ENCODE peak calls at places on chromosomes 13 and 19, in four cellular contexts. N is progenitor cell of endocrine pancreas; A is colonic mucosa; M is CD4-positive, alpha-beta T cell. S is an unnamed sample.

GRCh38 chr13:105462981-105463380 is 1072.5 kb downstream of the EFNB2 start:
- DNase-seq in M (no peak), A (no peak), N (no peak), S (no peak)

GRCh38 chr13:72565893-72566292 is 161.5 kb downstream of the MZT1 start:
- DNase-seq in A (no peak), N (no peak), M (no peak), S (no peak)

GRCh38 chr13:76638882-76639281 is 247.3 kb downstream of the KCTD12 start:
- DNase-seq in A (no peak), N (no peak), M (no peak), S (no peak)

GRCh38 chr19:3176715-3177501 is 1.7 kb upstream of the S1PR4 start:
- DNase-seq in M (peak), A (peak), N (no peak), S (no peak)

GRCh38 chr13:105426454-105426853 is 1109.0 kb downstream of the EFNB2 start:
- DNase-seq in N (no peak), M (no peak), A (no peak), S (no peak)

GRCh38 chr13:24042710-24043440 is 117.6 kb upstream of the SPATA13 start:
- DNase-seq in N (no peak), A (no peak), M (no peak), S (no peak)

GRCh38 chr19:17281391-17282304 is at the start of gene ANKLE1:
- DNase-seq in N (no peak), M (no peak), A (no peak), S (no peak)

GRCh38 chr19:40681039-40681438 is 9.4 kb downstream of the NUMBL start:
- DNase-seq in A (no peak), M (no peak), N (no peak), S (no peak)

GRCh38 chr19:45526971-45527370 is 19.7 kb downstream of the VASP start:
- DNase-seq in N (no peak), A (no peak), M (no peak), S (no peak)

GRCh38 chr13:85665286-85665685 is 133.9 kb downstream of the SLITRK6 start:
- DNase-seq in A (no peak), N (no peak), M (no peak), S (no peak)

GRCh38 chr13:105587786-105588185 is 947.7 kb downstream of the EFNB2 start:
- DNase-seq in M (no peak), N (no peak), A (no peak), S (no peak)

GRCh38 chr13:25992076-25992475 is 59.7 kb downstream of the SHISA2 start:
- DNase-seq in M (no peak), A (no peak), N (no peak), S (no peak)

GRCh38 chr19:30320916-30321315 is 51.3 kb upstream of the ZNF536 start:
- DNase-seq in M (no peak), A (no peak), N (no peak), S (peak)

GRCh38 chr13:41649659-41650058 is 192.3 kb downstream of the RGCC start:
- DNase-seq in N (no peak), A (no peak), M (no peak), S (no peak)

GRCh38 chr19:1992759-1993260 is 22.7 kb downstream of the BTBD2 start:
- DNase-seq in M (no peak), N (no peak), A (peak), S (no peak)

GRCh38 chr19:32345261-32346207 is at the start of gene ZNF507:
- DNase-seq in N (peak), A (peak), M (peak), S (peak)

GRCh38 chr19:46574533-46574932 is 26.6 kb upstream of the CALM3 start:
- DNase-seq in A (no peak), N (no peak), M (no peak), S (no peak)

GRCh38 chr13:105272660-105273631 is 1262.5 kb downstream of the EFNB2 start:
- DNase-seq in M (no peak), A (no peak), N (no peak), S (no peak)

GRCh38 chr13:60143775-60144174 is 20.0 kb downstream of the DIAPH3 start:
- DNase-seq in A (no peak), M (no peak), N (no peak), S (no peak)

GRCh38 chr13:33259296-33259695 is 26.3 kb downstream of the STARD13 start:
- DNase-seq in A (no peak), N (no peak), M (no peak), S (no peak)

GRCh38 chr13:93146584-93147292 is 79.9 kb upstream of the GPC6 start:
- DNase-seq in M (no peak), N (no peak), A (no peak), S (no peak)

GRCh38 chr19:10625003-10625761 is at the start of gene SLC44A2:
- DNase-seq in A (peak), M (no peak), N (peak), S (peak)

GRCh38 chr13:50531917-50532899 is 311.3 kb downstream of the DLEU7 start:
- DNase-seq in A (no peak), N (no peak), M (no peak), S (no peak)

GRCh38 chr13:24223341-24224231 is 63.1 kb downstream of the SPATA13 start:
- DNase-seq in M (no peak), N (no peak), A (no peak), S (no peak)

GRCh38 chr13:50612717-50613116 is 230.8 kb downstream of the DLEU7 start:
- DNase-seq in N (no peak), A (no peak), M (no peak), S (no peak)

GRCh38 chr19:44741841-44742352 is 6.6 kb upstream of the BCL3 start:
- DNase-seq in N (no peak), A (peak), M (no peak), S (peak)

GRCh38 chr13:110404321-110404720 is 97.2 kb downstream of the COL4A2 start:
- DNase-seq in M (no peak), N (no peak), A (no peak), S (no peak)

GRCh38 chr13:99124695-99125334 is 75.8 kb upstream of the UBAC2 start:
- DNase-seq in A (no peak), N (no peak), M (no peak), S (peak)

GRCh38 chr13:97627566-97627965 is 193.6 kb downstream of the RAP2A start:
- DNase-seq in A (peak), M (no peak), N (no peak), S (no peak)

GRCh38 chr13:87078947-87079795 is 592.0 kb upstream of the SLITRK5 start:
- DNase-seq in M (no peak), A (no peak), N (no peak), S (no peak)

GRCh38 chr13:99086869-99087129 is 108.9 kb upstream of the DOCK9 start:
- DNase-seq in N (no peak), A (peak), M (peak), S (peak)

GRCh38 chr13:50831510-50831909 is 12.0 kb downstream of the DLEU7 start:
- DNase-seq in A (no peak), N (no peak), M (no peak), S (no peak)

GRCh38 chr19:31339405-31339804 is 9.8 kb downstream of the TSHZ3 start:
- DNase-seq in N (no peak), A (no peak), M (no peak), S (no peak)

GRCh38 chr13:25971499-25972145 is 80.2 kb downstream of the SHISA2 start:
- DNase-seq in N (no peak), A (no peak), M (peak), S (no peak)

GRCh38 chr19:11168568-11168967 is 13.0 kb upstream of the SPC24 start:
- DNase-seq in M (no peak), A (no peak), N (no peak), S (no peak)

GRCh38 chr13:32901994-32902780 is 114.0 kb upstream of the KL start:
- DNase-seq in A (no peak), N (no peak), M (no peak), S (no peak)

DNA sequence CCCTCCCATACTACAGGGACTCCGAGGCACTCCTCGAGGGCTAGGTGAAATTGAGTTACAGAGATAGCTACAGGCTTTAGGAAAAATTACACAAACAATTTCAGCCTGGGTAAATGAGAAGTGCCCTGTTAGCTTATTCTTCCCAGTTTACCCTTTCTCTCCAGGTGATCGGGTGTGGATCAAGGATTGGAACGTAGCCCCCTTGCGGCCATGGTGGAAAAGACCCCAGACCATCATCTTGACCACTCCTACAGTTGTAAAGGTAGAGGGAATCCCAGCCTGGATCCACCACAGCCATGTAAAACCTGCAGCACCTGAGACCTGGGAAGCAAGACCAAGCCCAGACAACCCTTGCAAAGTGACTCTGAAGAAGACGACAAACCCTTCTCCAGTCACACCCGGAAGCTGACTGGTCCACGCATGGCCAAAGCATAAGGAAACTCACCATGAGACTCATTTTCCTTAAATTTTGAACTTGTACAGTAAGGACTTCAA is 600.6 kb downstream of the UQCRFS1 start:
- DNase-seq in M (no peak), N (no peak), A (no peak), S (no peak)
- TF ChIP-seq CTCF in M (no peak), N (no peak), A (no peak), S (no peak)

GRCh38 chr19:13060964-13061927 is 41.4 kb downstream of the LYL1 start:
- DNase-seq in N (peak), A (peak), M (peak), S (peak)
- TF ChIP-seq CTCF in N (peak), A (peak), M (peak), S (peak)

DNA sequence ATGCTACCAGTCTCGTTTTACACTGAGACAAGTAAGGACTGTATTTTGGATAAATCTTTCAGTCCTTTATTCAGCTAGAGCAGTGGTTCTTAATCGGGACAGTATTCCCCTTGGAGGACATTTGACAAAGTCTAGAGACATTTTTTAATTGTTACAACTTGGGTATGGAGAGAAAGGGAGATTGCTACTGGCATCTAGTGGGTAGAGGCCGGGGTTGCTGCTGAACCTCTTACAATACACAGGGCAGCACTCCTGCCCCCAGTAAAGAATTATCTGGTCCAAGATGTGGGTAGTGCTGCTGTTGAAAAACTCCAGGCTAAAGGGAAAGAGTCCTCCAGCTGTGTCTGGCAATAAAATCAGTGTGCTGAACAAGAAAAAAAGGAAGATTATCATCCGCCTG is 334.8 kb downstream of the SLC7A1 start:
- DNase-seq in N (no peak), M (no peak), A (no peak), S (no peak)
- TF ChIP-seq CTCF in N (no peak), M (no peak), A (no peak), S (no peak)

GRCh38 chr13:27338207-27338606 is 67.6 kb downstream of the RASL11A start:
- DNase-seq in A (no peak), M (no peak), N (no peak), S (no peak)

GRCh38 chr13:27336005-27336673 is 65.5 kb downstream of the RASL11A start:
- DNase-seq in M (no peak), N (no peak), A (no peak), S (no peak)

GRCh38 chr13:27341616-27342015 is 71.0 kb downstream of the RASL11A start:
- DNase-seq in N (no peak), M (no peak), A (no peak), S (no peak)

GRCh38 chr13:27338816-27339215 is 68.2 kb downstream of the RASL11A start:
- DNase-seq in A (no peak), N (no peak), M (no peak), S (no peak)

GRCh38 chr13:27339299-27339698 is 68.7 kb downstream of the RASL11A start:
- DNase-seq in N (no peak), M (peak), A (peak), S (no peak)
- TF ChIP-seq CTCF in N (peak), M (peak), A (peak), S (peak)

GRCh38 chr19:22199171-22199570 is 2.4 kb upstream of the ZNF676 start:
- DNase-seq in M (no peak), N (no peak), A (no peak), S (no peak)
- TF ChIP-seq CTCF in M (no peak), N (no peak), A (no peak), S (no peak)

DNA sequence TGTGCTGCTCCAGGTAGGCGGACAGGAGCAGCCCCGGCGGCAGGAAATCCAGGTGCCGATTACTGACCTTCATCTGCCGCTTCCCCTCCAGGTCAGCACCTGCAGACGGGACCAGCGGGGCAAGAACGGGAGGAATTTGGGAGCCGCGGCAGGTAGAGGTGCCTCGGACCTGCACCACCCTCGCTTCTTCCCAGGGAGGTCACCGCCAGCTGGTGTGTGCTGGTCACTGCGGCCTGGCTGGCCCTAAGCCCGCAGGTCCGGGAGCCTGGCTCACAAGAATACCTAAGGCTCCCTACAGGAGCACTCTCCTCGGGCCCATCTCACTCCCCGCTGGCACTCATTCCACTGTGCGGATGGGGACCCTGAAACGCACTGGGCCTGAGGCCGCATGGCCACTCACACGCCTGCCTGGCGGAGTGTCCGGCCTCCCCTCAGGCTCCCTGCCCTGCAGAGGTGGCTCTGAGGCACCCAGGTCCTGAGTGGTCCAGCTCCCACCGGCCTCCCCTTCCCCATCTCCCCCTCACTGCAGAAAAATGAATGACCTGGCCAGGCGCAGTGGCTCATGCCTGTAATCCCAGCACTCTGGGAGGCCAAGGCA is 4.3 kb downstream of the RNU6-9 start:
- DNase-seq in N (no peak), M (no peak), A (no peak), S (no peak)
- TF ChIP-seq CTCF in N (peak), M (no peak), A (no peak), S (no peak)

S was measured in osteocyte.